ENCODE peak calls at places on chromosome 17, in eight cellular contexts. One of them, this sample, is unnamed.

GRCh38 chr17:32523827-32524552 is 37.2 kb downstream of the CDK5R1 start:
- DNase-seq in uterus: no peak
- DNase-seq in activated CD8-positive, alpha-beta T cell treated with anti-CD3 and anti-CD28 coated beads for 36 hours: peak
- DNase-seq in nephron progenitor cell: no peak
- DNase-seq in AG04450: no peak
- DNase-seq in AG04449: no peak
- DNase-seq in fibroblast of pulmonary artery: no peak
- DNase-seq in right lobe of liver: no peak
- DNase-seq in this sample: peak

GRCh38 chr17:82611140-82612058 is 36.8 kb downstream of the WDR45B start:
- DNase-seq in right lobe of liver: no peak
- DNase-seq in AG04449: no peak
- DNase-seq in nephron progenitor cell: no peak
- DNase-seq in AG04450: no peak
- DNase-seq in activated CD8-positive, alpha-beta T cell treated with anti-CD3 and anti-CD28 coated beads for 36 hours: peak
- DNase-seq in uterus: peak
- DNase-seq in fibroblast of pulmonary artery: peak
- DNase-seq in this sample: no peak

GRCh38 chr17:35726609-35727460 is 4.6 kb upstream of the RASL10B start:
- DNase-seq in nephron progenitor cell: peak
- DNase-seq in AG04449: peak
- DNase-seq in activated CD8-positive, alpha-beta T cell treated with anti-CD3 and anti-CD28 coated beads for 36 hours: no peak
- DNase-seq in fibroblast of pulmonary artery: peak
- DNase-seq in uterus: peak
- DNase-seq in right lobe of liver: no peak
- DNase-seq in AG04450: peak
- DNase-seq in this sample: no peak

GRCh38 chr17:35714988-35715387 is 16.5 kb upstream of the RASL10B start:
- DNase-seq in activated CD8-positive, alpha-beta T cell treated with anti-CD3 and anti-CD28 coated beads for 36 hours: no peak
- DNase-seq in AG04449: no peak
- DNase-seq in right lobe of liver: no peak
- DNase-seq in fibroblast of pulmonary artery: no peak
- DNase-seq in uterus: no peak
- DNase-seq in nephron progenitor cell: no peak
- DNase-seq in AG04450: no peak
- DNase-seq in this sample: no peak

GRCh38 chr17:20223808-20224328 is 214.7 kb downstream of the SPECC1 start:
- DNase-seq in AG04450: no peak
- DNase-seq in right lobe of liver: no peak
- DNase-seq in fibroblast of pulmonary artery: no peak
- DNase-seq in uterus: no peak
- DNase-seq in activated CD8-positive, alpha-beta T cell treated with anti-CD3 and anti-CD28 coated beads for 36 hours: no peak
- DNase-seq in AG04449: no peak
- DNase-seq in nephron progenitor cell: no peak
- DNase-seq in this sample: no peak

GRCh38 chr17:46167826-46168569 is 25.2 kb downstream of the KANSL1 start:
- DNase-seq in uterus: no peak
- DNase-seq in AG04449: peak
- DNase-seq in nephron progenitor cell: no peak
- DNase-seq in AG04450: peak
- DNase-seq in fibroblast of pulmonary artery: peak
- DNase-seq in activated CD8-positive, alpha-beta T cell treated with anti-CD3 and anti-CD28 coated beads for 36 hours: no peak
- DNase-seq in right lobe of liver: no peak
- DNase-seq in this sample: no peak

GRCh38 chr17:60901806-60902205 is 224.2 kb downstream of the BCAS3 start:
- DNase-seq in uterus: no peak
- DNase-seq in AG04450: peak
- DNase-seq in AG04449: peak
- DNase-seq in activated CD8-positive, alpha-beta T cell treated with anti-CD3 and anti-CD28 coated beads for 36 hours: no peak
- DNase-seq in fibroblast of pulmonary artery: peak
- DNase-seq in nephron progenitor cell: no peak
- DNase-seq in right lobe of liver: no peak
- DNase-seq in this sample: no peak

GRCh38 chr17:44177641-44178040 is 7.1 kb downstream of the ASB16 start:
- DNase-seq in AG04450: no peak
- DNase-seq in nephron progenitor cell: no peak
- DNase-seq in uterus: no peak
- DNase-seq in right lobe of liver: no peak
- DNase-seq in activated CD8-positive, alpha-beta T cell treated with anti-CD3 and anti-CD28 coated beads for 36 hours: no peak
- DNase-seq in fibroblast of pulmonary artery: no peak
- DNase-seq in AG04449: no peak
- DNase-seq in this sample: no peak

GRCh38 chr17:81253358-81254131 is 14.4 kb downstream of the NDUFAF8 start:
- DNase-seq in uterus: peak
- DNase-seq in right lobe of liver: no peak
- DNase-seq in AG04450: no peak
- DNase-seq in AG04449: no peak
- DNase-seq in activated CD8-positive, alpha-beta T cell treated with anti-CD3 and anti-CD28 coated beads for 36 hours: peak
- DNase-seq in nephron progenitor cell: peak
- DNase-seq in fibroblast of pulmonary artery: peak
- DNase-seq in this sample: peak

GRCh38 chr17:13704333-13704732 is 102.6 kb upstream of the HS3ST3A1 start:
- DNase-seq in activated CD8-positive, alpha-beta T cell treated with anti-CD3 and anti-CD28 coated beads for 36 hours: no peak
- DNase-seq in AG04450: no peak
- DNase-seq in AG04449: peak
- DNase-seq in fibroblast of pulmonary artery: peak
- DNase-seq in nephron progenitor cell: no peak
- DNase-seq in uterus: no peak
- DNase-seq in right lobe of liver: no peak
- DNase-seq in this sample: no peak

GRCh38 chr17:31598388-31598760 is 206.9 kb downstream of the RAB11FIP4 start:
- DNase-seq in fibroblast of pulmonary artery: no peak
- DNase-seq in AG04449: no peak
- DNase-seq in right lobe of liver: peak
- DNase-seq in activated CD8-positive, alpha-beta T cell treated with anti-CD3 and anti-CD28 coated beads for 36 hours: no peak
- DNase-seq in uterus: no peak
- DNase-seq in nephron progenitor cell: no peak
- DNase-seq in AG04450: no peak
- DNase-seq in this sample: no peak

GRCh38 chr17:37191219-37191618 is 184.6 kb upstream of the C17orf78 start:
- DNase-seq in AG04450: peak
- DNase-seq in right lobe of liver: no peak
- DNase-seq in nephron progenitor cell: no peak
- DNase-seq in AG04449: no peak
- DNase-seq in fibroblast of pulmonary artery: no peak
- DNase-seq in uterus: no peak
- DNase-seq in activated CD8-positive, alpha-beta T cell treated with anti-CD3 and anti-CD28 coated beads for 36 hours: no peak
- DNase-seq in this sample: no peak

GRCh38 chr17:44820631-44821196 is 9.4 kb downstream of the GJC1 start:
- DNase-seq in uterus: no peak
- DNase-seq in AG04450: peak
- DNase-seq in activated CD8-positive, alpha-beta T cell treated with anti-CD3 and anti-CD28 coated beads for 36 hours: no peak
- DNase-seq in right lobe of liver: no peak
- DNase-seq in nephron progenitor cell: no peak
- DNase-seq in AG04449: peak
- DNase-seq in fibroblast of pulmonary artery: peak
- DNase-seq in this sample: no peak

GRCh38 chr17:83000738-83001137 is 78.7 kb upstream of the METRNL start:
- DNase-seq in activated CD8-positive, alpha-beta T cell treated with anti-CD3 and anti-CD28 coated beads for 36 hours: no peak
- DNase-seq in nephron progenitor cell: no peak
- DNase-seq in AG04450: no peak
- DNase-seq in uterus: no peak
- DNase-seq in fibroblast of pulmonary artery: no peak
- DNase-seq in right lobe of liver: no peak
- DNase-seq in AG04449: no peak
- DNase-seq in this sample: no peak

DNA sequence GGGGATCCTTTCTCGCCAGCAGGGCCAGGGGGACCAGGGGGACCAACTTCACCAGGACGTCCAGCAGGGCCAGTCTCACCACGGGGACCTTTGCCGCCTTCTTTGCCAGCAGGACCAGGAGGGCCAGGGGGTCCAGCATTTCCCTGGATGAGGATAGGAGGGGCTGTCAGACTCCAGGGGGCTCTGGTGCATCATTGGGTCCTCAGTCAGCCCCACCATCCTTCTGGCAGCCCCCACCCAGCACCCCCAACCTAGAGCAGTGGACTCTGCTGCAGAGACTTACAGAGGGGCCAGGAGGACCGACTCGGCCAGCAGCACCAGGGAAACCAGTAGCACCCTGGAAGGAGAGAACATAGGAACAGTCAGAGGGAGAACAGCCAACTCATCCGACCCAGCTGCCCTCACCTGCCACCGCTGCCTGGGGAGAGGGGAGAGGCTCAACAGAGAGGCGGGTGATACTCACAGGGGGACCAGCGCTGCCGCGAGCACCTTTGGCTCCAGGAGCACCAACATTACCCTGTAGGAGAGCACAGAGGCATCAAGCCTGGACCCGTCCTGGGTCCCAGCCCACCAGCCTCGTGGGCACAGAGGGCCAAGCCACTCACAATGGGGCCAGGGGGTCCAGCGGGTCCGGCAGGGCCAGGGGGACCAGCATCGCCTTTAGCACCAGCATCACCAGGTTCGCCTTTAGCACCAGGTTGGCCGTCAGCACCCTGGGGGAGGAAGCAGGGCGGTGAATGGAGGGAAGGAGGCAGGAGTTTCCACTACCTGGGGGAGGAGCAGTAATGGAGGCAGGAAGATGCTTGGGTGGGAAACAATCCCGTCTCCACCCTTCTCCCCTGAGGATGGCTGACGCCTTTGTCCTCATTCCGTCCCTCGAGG is 11.8 kb downstream of the COL1A1 start:
- DNase-seq in fibroblast of pulmonary artery: no peak
- DNase-seq in nephron progenitor cell: no peak
- DNase-seq in right lobe of liver: no peak
- DNase-seq in activated CD8-positive, alpha-beta T cell treated with anti-CD3 and anti-CD28 coated beads for 36 hours: no peak
- DNase-seq in uterus: no peak
- DNase-seq in AG04449: no peak
- DNase-seq in AG04450: no peak
- DNase-seq in this sample: no peak
- TF ChIP-seq CTCF in fibroblast of pulmonary artery: no peak
- TF ChIP-seq CTCF in nephron progenitor cell: no peak
- TF ChIP-seq CTCF in right lobe of liver: no peak
- TF ChIP-seq CTCF in activated CD8-positive, alpha-beta T cell treated with anti-CD3 and anti-CD28 coated beads for 36 hours: no peak
- TF ChIP-seq CTCF in uterus: no peak
- TF ChIP-seq CTCF in AG04449: no peak
- TF ChIP-seq CTCF in AG04450: no peak
- TF ChIP-seq CTCF in this sample: no peak

GRCh38 chr17:57502696-57503307 is 242.3 kb downstream of the CCDC182 start:
- DNase-seq in AG04450: no peak
- DNase-seq in AG04449: no peak
- DNase-seq in uterus: no peak
- DNase-seq in nephron progenitor cell: no peak
- DNase-seq in fibroblast of pulmonary artery: no peak
- DNase-seq in right lobe of liver: no peak
- DNase-seq in activated CD8-positive, alpha-beta T cell treated with anti-CD3 and anti-CD28 coated beads for 36 hours: no peak
- DNase-seq in this sample: no peak

GRCh38 chr17:57496382-57496781 is 240.1 kb downstream of the MSI2 start:
- DNase-seq in fibroblast of pulmonary artery: no peak
- DNase-seq in AG04450: no peak
- DNase-seq in nephron progenitor cell: no peak
- DNase-seq in AG04449: no peak
- DNase-seq in right lobe of liver: no peak
- DNase-seq in activated CD8-positive, alpha-beta T cell treated with anti-CD3 and anti-CD28 coated beads for 36 hours: no peak
- DNase-seq in uterus: no peak
- DNase-seq in this sample: no peak

GRCh38 chr17:57498443-57498842 is 242.1 kb downstream of the MSI2 start:
- DNase-seq in right lobe of liver: no peak
- DNase-seq in AG04449: no peak
- DNase-seq in activated CD8-positive, alpha-beta T cell treated with anti-CD3 and anti-CD28 coated beads for 36 hours: no peak
- DNase-seq in fibroblast of pulmonary artery: no peak
- DNase-seq in nephron progenitor cell: no peak
- DNase-seq in uterus: no peak
- DNase-seq in AG04450: no peak
- DNase-seq in this sample: no peak

GRCh38 chr17:57501016-57501415 is 244.1 kb downstream of the CCDC182 start:
- DNase-seq in right lobe of liver: no peak
- DNase-seq in fibroblast of pulmonary artery: no peak
- DNase-seq in AG04450: no peak
- DNase-seq in activated CD8-positive, alpha-beta T cell treated with anti-CD3 and anti-CD28 coated beads for 36 hours: no peak
- DNase-seq in nephron progenitor cell: no peak
- DNase-seq in AG04449: no peak
- DNase-seq in uterus: no peak
- DNase-seq in this sample: no peak

DNA sequence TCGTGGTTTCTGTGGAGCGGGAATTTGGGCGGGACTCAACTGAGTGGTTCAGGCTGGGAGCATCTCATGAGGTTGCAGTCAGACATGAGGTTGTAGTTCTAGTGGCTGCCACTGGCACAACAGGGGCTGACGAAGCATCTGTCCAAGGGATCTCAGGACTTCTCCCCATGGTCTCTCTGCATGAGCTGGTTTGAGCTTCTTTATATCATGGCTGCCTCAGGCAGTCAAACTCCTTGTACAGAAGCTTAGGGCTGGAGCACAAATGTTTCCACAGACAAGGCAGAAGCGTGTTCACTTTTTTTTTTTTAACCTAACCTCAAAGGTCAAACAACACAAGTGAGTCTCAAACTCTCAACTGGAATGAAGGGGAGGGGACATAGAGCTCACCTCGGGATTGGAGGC is 243.3 kb downstream of the MSI2 start:
- DNase-seq in nephron progenitor cell: no peak
- DNase-seq in fibroblast of pulmonary artery: no peak
- DNase-seq in AG04449: no peak
- DNase-seq in AG04450: no peak
- DNase-seq in activated CD8-positive, alpha-beta T cell treated with anti-CD3 and anti-CD28 coated beads for 36 hours: peak
- DNase-seq in uterus: no peak
- DNase-seq in right lobe of liver: no peak
- DNase-seq in this sample: no peak
- TF ChIP-seq CTCF in nephron progenitor cell: no peak
- TF ChIP-seq CTCF in fibroblast of pulmonary artery: no peak
- TF ChIP-seq CTCF in AG04449: peak
- TF ChIP-seq CTCF in AG04450: no peak
- TF ChIP-seq CTCF in activated CD8-positive, alpha-beta T cell treated with anti-CD3 and anti-CD28 coated beads for 36 hours: no peak
- TF ChIP-seq CTCF in uterus: no peak
- TF ChIP-seq CTCF in right lobe of liver: no peak
- TF ChIP-seq CTCF in this sample: no peak

GRCh38 chr17:34456121-34456520 is 93.1 kb upstream of the CCL1 start:
- DNase-seq in activated CD8-positive, alpha-beta T cell treated with anti-CD3 and anti-CD28 coated beads for 36 hours: no peak
- DNase-seq in nephron progenitor cell: no peak
- DNase-seq in fibroblast of pulmonary artery: no peak
- DNase-seq in right lobe of liver: no peak
- DNase-seq in uterus: no peak
- DNase-seq in AG04449: no peak
- DNase-seq in AG04450: no peak
- DNase-seq in this sample: no peak
- TF ChIP-seq CTCF in activated CD8-positive, alpha-beta T cell treated with anti-CD3 and anti-CD28 coated beads for 36 hours: no peak
- TF ChIP-seq CTCF in nephron progenitor cell: no peak
- TF ChIP-seq CTCF in fibroblast of pulmonary artery: no peak
- TF ChIP-seq CTCF in right lobe of liver: no peak
- TF ChIP-seq CTCF in uterus: no peak
- TF ChIP-seq CTCF in AG04449: no peak
- TF ChIP-seq CTCF in AG04450: no peak
- TF ChIP-seq CTCF in this sample: no peak

DNA sequence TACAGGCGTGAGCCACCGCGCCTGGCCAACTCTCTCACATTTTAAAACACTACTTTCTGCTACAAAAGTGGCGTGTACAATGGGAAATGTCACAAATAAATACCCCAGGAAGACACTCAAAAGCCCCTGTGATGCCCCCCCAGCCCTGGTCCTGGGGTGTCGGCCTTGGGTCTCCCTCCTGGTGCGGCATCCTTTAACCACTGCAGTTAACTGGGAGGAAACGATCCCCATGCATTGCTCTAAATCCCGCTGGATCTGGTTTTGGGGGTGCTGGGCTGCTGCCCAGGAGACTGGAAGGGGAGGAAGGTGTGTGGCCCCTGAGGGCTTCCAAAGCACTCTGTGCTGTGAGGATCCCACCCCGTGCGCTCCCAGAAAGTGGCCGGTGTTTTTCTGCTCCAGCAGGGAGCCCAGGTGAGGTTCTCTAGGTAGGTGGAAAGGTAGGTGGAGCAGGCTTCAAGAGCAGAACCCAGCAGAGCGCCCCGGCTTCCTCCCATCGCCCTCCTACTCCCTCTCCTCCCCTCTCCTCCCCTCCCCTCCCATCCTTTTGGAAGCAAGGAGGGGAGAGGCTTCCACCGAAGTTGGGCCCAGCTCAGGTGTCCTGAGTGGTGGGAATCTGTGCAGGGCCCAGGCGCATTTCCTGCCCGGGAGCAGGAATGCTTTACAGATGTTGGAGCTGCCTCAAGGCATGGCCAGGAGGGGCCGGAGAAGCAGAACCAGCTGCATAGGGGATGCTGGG is 363.3 kb downstream of the SEC14L1 start:
- DNase-seq in AG04449: no peak
- DNase-seq in uterus: peak
- DNase-seq in nephron progenitor cell: no peak
- DNase-seq in AG04450: no peak
- DNase-seq in right lobe of liver: peak
- DNase-seq in fibroblast of pulmonary artery: no peak
- DNase-seq in activated CD8-positive, alpha-beta T cell treated with anti-CD3 and anti-CD28 coated beads for 36 hours: no peak
- DNase-seq in this sample: no peak
- TF ChIP-seq CTCF in AG04449: no peak
- TF ChIP-seq CTCF in uterus: no peak
- TF ChIP-seq CTCF in nephron progenitor cell: no peak
- TF ChIP-seq CTCF in AG04450: no peak
- TF ChIP-seq CTCF in right lobe of liver: no peak
- TF ChIP-seq CTCF in fibroblast of pulmonary artery: no peak
- TF ChIP-seq CTCF in activated CD8-positive, alpha-beta T cell treated with anti-CD3 and anti-CD28 coated beads for 36 hours: no peak
- TF ChIP-seq CTCF in this sample: no peak

This sample was measured in GM10248.